ENCODE peak calls at places on chromosomes 5 and 9, in five cellular contexts. I, B, F, L and Z are unnamed samples.

GRCh38 chr9:133670466-133670865 is 34.3 kb downstream of the DBH start:
- DNase-seq in B (no peak), L (no peak), I (no peak), F (no peak), Z (no peak)

GRCh38 chr5:78984020-78984610 is 995 bp downstream of the ARSB start:
- DNase-seq in L (no peak), B (no peak), F (no peak), I (no peak), Z (no peak)

GRCh38 chr5:133868946-133869674 is 99.3 kb downstream of the C5orf15 start:
- DNase-seq in B (peak), I (peak), F (peak), L (peak), Z (no peak)

GRCh38 chr5:144598451-144599068 is 427.9 kb downstream of the KCTD16 start:
- DNase-seq in I (no peak), F (no peak), B (no peak), L (no peak), Z (no peak)

GRCh38 chr5:24621809-24622208 is 23.0 kb downstream of the CDH10 start:
- DNase-seq in F (no peak), L (no peak), I (no peak), B (peak), Z (peak)

GRCh38 chr5:32498484-32498883 is 53.9 kb upstream of the ZFR start:
- DNase-seq in F (no peak), L (no peak), B (no peak), I (no peak), Z (no peak)

GRCh38 chr5:144068926-144069325 is 101.5 kb downstream of the YIPF5 start:
- DNase-seq in B (no peak), F (no peak), I (no peak), L (no peak), Z (no peak)

GRCh38 chr9:112605518-112605917 is 112.4 kb downstream of the INIP start:
- DNase-seq in L (no peak), B (no peak), F (no peak), I (no peak), Z (no peak)

GRCh38 chr5:9898319-9898718 is 268.2 kb upstream of the TAS2R1 start:
- DNase-seq in L (no peak), B (no peak), F (no peak), I (peak), Z (no peak)

GRCh38 chr5:66015296-66015960 is 89.1 kb downstream of the ERBIN start:
- DNase-seq in I (no peak), L (no peak), F (no peak), B (no peak), Z (no peak)

GRCh38 chr5:36172593-36172992 is 20.7 kb downstream of the SKP2 start:
- DNase-seq in B (no peak), I (no peak), F (no peak), L (no peak), Z (no peak)

GRCh38 chr9:113748135-113748534 is 128.0 kb upstream of the ZNF618 start:
- DNase-seq in L (no peak), I (no peak), B (no peak), F (no peak), Z (no peak)

GRCh38 chr9:33290994-33291397 is 680 bp downstream of the NFX1 start:
- DNase-seq in I (peak), B (no peak), F (no peak), L (no peak), Z (no peak)

GRCh38 chr5:119250946-119251901 is 104.6 kb upstream of the TNFAIP8 start:
- DNase-seq in I (no peak), B (no peak), F (no peak), L (no peak), Z (no peak)

GRCh38 chr9:110257097-110257955 is 1.0 kb upstream of the TXN start:
- DNase-seq in F (no peak), B (no peak), I (no peak), L (no peak), Z (no peak)

GRCh38 chr5:117731445-117731844 is 1156.8 kb upstream of the SEMA6A start:
- DNase-seq in L (no peak), I (no peak), B (no peak), F (no peak), Z (no peak)

GRCh38 chr5:150081541-150082283 is 4.6 kb downstream of the CSF1R start:
- DNase-seq in I (no peak), B (peak), L (peak), F (peak), Z (no peak)

GRCh38 chr5:177478711-177479646 is 5.5 kb upstream of the DBN1 start:
- DNase-seq in F (peak), L (peak), I (no peak), B (peak), Z (no peak)

GRCh38 chr5:74810915-74811314 is 43.9 kb downstream of the NSA2 start:
- DNase-seq in B (no peak), L (no peak), I (no peak), F (no peak), Z (no peak)

GRCh38 chr5:136080113-136080482 is 51.3 kb downstream of the TGFBI start:
- DNase-seq in I (no peak), B (no peak), F (no peak), L (no peak), Z (no peak)

GRCh38 chr9:69140123-69140741 is 33.8 kb upstream of the TJP2 start:
- DNase-seq in B (no peak), F (no peak), L (no peak), I (no peak), Z (no peak)

GRCh38 chr9:130689937-130690700 is 3.5 kb upstream of the EXOSC2 start:
- DNase-seq in B (peak), I (peak), F (no peak), L (peak), Z (peak)

GRCh38 chr5:5011151-5011550 is 129.0 kb upstream of the ADAMTS16 start:
- DNase-seq in B (no peak), F (no peak), L (no peak), I (no peak), Z (no peak)

GRCh38 chr5:143002459-143003327 is 232.5 kb downstream of the ARHGAP26 start:
- DNase-seq in L (no peak), F (peak), I (no peak), B (no peak), Z (peak)

GRCh38 chr5:1641041-1641440 is 117.3 kb upstream of the LPCAT1 start:
- DNase-seq in B (peak), I (no peak), F (no peak), L (no peak), Z (no peak)

GRCh38 chr9:16267336-16268036 is 603.0 kb downstream of the BNC2 start:
- DNase-seq in F (no peak), L (no peak), I (no peak), B (no peak), Z (no peak)

GRCh38 chr5:67808340-67808739 is 407.2 kb upstream of the PIK3R1 start:
- DNase-seq in B (no peak), L (no peak), I (no peak), F (no peak), Z (no peak)

GRCh38 chr9:130451509-130452388 is 7.0 kb downstream of the ASS1 start:
- DNase-seq in L (peak), B (peak), I (no peak), F (no peak), Z (peak)

GRCh38 chr9:113547501-113547900 is 84.0 kb downstream of the RGS3 start:
- DNase-seq in L (no peak), I (no peak), B (no peak), F (no peak), Z (no peak)

GRCh38 chr9:107258919-107259318 is 24.2 kb upstream of the RAD23B start:
- DNase-seq in L (no peak), F (no peak), B (no peak), I (no peak), Z (no peak)

GRCh38 chr5:69167488-69167845 is 517 bp downstream of the CCNB1 start:
- DNase-seq in I (no peak), F (no peak), B (no peak), L (no peak), Z (no peak)

GRCh38 chr9:97858393-97858713 is 5.3 kb downstream of the FOXE1 start:
- DNase-seq in B (no peak), F (no peak), L (no peak), I (no peak), Z (no peak)
- H3K4me3 ChIP-seq in B (no peak), F (no peak), L (no peak), I (no peak), Z (peak)

GRCh38 chr5:72954389-72954788 is 1.5 kb upstream of the FCHO2 start:
- DNase-seq in F (no peak), L (no peak), I (no peak), B (no peak), Z (no peak)

GRCh38 chr5:72956324-72957140 is 691 bp downstream of the FCHO2 start:
- DNase-seq in I (no peak), L (peak), F (no peak), B (peak), Z (no peak)

GRCh38 chr5:72957337-72957736 is 1.5 kb downstream of the FCHO2 start:
- DNase-seq in B (no peak), F (no peak), I (no peak), L (no peak), Z (no peak)

GRCh38 chr5:72955143-72955767 is 586 bp upstream of the FCHO2 start:
- DNase-seq in L (no peak), I (no peak), B (peak), F (no peak), Z (no peak)

DNA sequence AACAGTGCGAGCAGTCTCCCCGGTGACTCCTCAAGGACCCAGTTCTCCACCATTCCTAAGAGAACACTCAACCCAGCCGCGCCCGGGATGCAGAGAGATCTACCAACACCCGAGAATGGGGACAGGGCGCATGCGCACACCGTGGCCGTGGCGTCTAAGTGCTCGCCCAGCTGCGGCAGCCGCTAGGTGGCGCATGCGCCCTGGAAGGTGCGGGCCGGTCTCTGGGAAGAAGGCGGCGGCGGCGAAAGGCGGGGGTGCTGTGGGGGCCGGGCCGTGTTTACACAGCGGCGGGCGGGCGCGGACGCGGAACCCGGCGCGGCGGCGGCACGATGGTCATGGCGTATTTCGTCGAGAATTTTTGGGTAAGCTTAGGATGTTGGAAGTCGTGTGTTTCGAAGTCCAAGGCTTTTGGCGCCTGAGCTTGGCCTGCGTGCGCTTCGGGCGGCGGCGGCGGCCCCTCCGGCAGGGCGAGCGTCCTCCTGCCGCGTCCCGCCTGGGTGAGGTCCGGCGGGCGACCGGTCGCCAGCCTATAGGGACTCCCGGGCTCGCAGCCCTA is at the start of gene FCHO2:
- DNase-seq in L (peak), F (peak), I (peak), B (peak), Z (peak)
- TF ChIP-seq POLR2AphosphoS5 in L (peak), F (no peak), I (peak), B (peak), Z (peak)

GRCh38 chr5:172764861-172765765 is 5.9 kb downstream of the DUSP1 start:
- DNase-seq in L (peak), B (peak), I (peak), F (peak), Z (peak)

GRCh38 chr5:172766287-172767104 is 4.5 kb downstream of the DUSP1 start:
- DNase-seq in B (peak), I (no peak), L (peak), F (no peak), Z (no peak)

GRCh38 chr5:172763120-172763464 is 7.9 kb downstream of the DUSP1 start:
- DNase-seq in F (no peak), I (no peak), B (no peak), L (no peak), Z (no peak)

GRCh38 chr5:172768098-172768572 is 2.9 kb downstream of the DUSP1 start:
- DNase-seq in F (no peak), L (no peak), I (no peak), B (no peak), Z (no peak)

DNA sequence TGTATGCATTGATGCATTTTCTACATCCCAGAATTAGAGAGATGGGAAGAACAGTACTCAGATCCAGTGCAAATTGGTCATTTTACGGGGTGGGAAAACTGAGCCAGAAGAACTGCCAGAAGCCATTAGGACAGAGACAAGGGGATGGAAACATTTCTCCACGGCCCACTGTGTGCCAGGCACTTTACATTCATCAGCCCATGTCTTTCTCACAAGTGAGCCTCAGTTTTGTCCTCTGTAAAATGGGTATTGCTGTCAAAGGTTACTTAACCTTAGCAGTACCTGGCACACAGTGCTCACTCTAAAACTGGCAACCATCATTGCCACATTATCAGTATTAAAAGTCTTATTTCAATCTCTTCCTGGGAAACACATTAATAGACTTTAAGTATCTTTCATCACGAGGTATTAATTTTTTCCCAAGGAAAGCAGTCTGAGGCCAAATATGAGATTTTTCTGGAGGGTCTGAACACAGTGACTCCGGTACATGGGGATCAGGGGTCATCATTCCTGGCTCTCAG is 5.2 kb downstream of the DUSP1 start:
- DNase-seq in B (peak), F (no peak), I (no peak), L (no peak), Z (no peak)
- H3K4me3 ChIP-seq in B (peak), F (no peak), I (peak), L (peak), Z (peak)

GRCh38 chr5:107570805-107571531 is 99.8 kb downstream of the EFNA5 start:
- DNase-seq in L (no peak), F (no peak), B (no peak), I (no peak), Z (no peak)
- TF ChIP-seq POLR2AphosphoS5 in L (no peak), F (no peak), B (no peak), I (no peak), Z (no peak)